ENCODE peak calls at places on chromosomes 5 and 9, in seven cellular contexts. One of them, this sample, is unnamed.

GRCh38 chr9:36791204-36791948 is 218.7 kb downstream of the MELK start:
- DNase-seq in H1: no peak
- DNase-seq in SK-N-SH: no peak
- DNase-seq in GM12891: no peak
- DNase-seq in HepG2: no peak
- DNase-seq in K562: no peak
- DNase-seq in GM12878: no peak
- DNase-seq in this sample: no peak

GRCh38 chr9:79116064-79116463 is 455.7 kb upstream of the TLE4 start:
- DNase-seq in H1: no peak
- DNase-seq in SK-N-SH: peak
- DNase-seq in GM12891: no peak
- DNase-seq in HepG2: no peak
- DNase-seq in K562: no peak
- DNase-seq in GM12878: no peak
- DNase-seq in this sample: no peak

GRCh38 chr9:77954619-77955018 is 77.0 kb downstream of the GNAQ start:
- DNase-seq in H1: no peak
- DNase-seq in SK-N-SH: no peak
- DNase-seq in GM12891: no peak
- DNase-seq in HepG2: no peak
- DNase-seq in K562: no peak
- DNase-seq in GM12878: no peak
- DNase-seq in this sample: no peak

GRCh38 chr9:93588641-93589609 is 12.5 kb downstream of the PHF2 start:
- DNase-seq in H1: no peak
- DNase-seq in SK-N-SH: no peak
- DNase-seq in GM12891: no peak
- DNase-seq in HepG2: no peak
- DNase-seq in K562: no peak
- DNase-seq in GM12878: no peak
- DNase-seq in this sample: no peak

GRCh38 chr5:138439537-138440225 is 824 bp downstream of the REEP2 start:
- DNase-seq in H1: peak
- DNase-seq in SK-N-SH: peak
- DNase-seq in GM12891: no peak
- DNase-seq in HepG2: no peak
- DNase-seq in K562: peak
- DNase-seq in GM12878: no peak
- DNase-seq in this sample: peak

GRCh38 chr9:4691794-4692193 is 12.4 kb downstream of the CDC37L1 start:
- DNase-seq in H1: no peak
- DNase-seq in SK-N-SH: no peak
- DNase-seq in GM12891: no peak
- DNase-seq in HepG2: no peak
- DNase-seq in K562: no peak
- DNase-seq in GM12878: no peak
- DNase-seq in this sample: no peak

GRCh38 chr5:173885481-173886010 is 2.6 kb upstream of the CPEB4 start:
- DNase-seq in H1: no peak
- DNase-seq in SK-N-SH: no peak
- DNase-seq in GM12891: no peak
- DNase-seq in HepG2: no peak
- DNase-seq in K562: no peak
- DNase-seq in GM12878: no peak
- DNase-seq in this sample: no peak

GRCh38 chr9:100914266-100914665 is 114.3 kb upstream of the PLPPR1 start:
- DNase-seq in H1: no peak
- DNase-seq in SK-N-SH: no peak
- DNase-seq in GM12891: no peak
- DNase-seq in HepG2: no peak
- DNase-seq in K562: no peak
- DNase-seq in GM12878: no peak
- DNase-seq in this sample: no peak

GRCh38 chr5:142937265-142937877 is 167.2 kb downstream of the ARHGAP26 start:
- DNase-seq in H1: no peak
- DNase-seq in SK-N-SH: no peak
- DNase-seq in GM12891: no peak
- DNase-seq in HepG2: no peak
- DNase-seq in K562: no peak
- DNase-seq in GM12878: no peak
- DNase-seq in this sample: no peak

GRCh38 chr9:109574061-109574882 is 76.2 kb upstream of the PTPN3 start:
- DNase-seq in H1: no peak
- DNase-seq in SK-N-SH: peak
- DNase-seq in GM12891: no peak
- DNase-seq in HepG2: peak
- DNase-seq in K562: peak
- DNase-seq in GM12878: peak
- DNase-seq in this sample: no peak

GRCh38 chr5:58188287-58188651 is 271.6 kb downstream of the PLK2 start:
- DNase-seq in H1: no peak
- DNase-seq in SK-N-SH: no peak
- DNase-seq in GM12891: no peak
- DNase-seq in HepG2: peak
- DNase-seq in K562: no peak
- DNase-seq in GM12878: no peak
- DNase-seq in this sample: no peak

GRCh38 chr9:133114886-133115603 is 6.0 kb downstream of the RALGDS start:
- DNase-seq in H1: no peak
- DNase-seq in SK-N-SH: no peak
- DNase-seq in GM12891: no peak
- DNase-seq in HepG2: no peak
- DNase-seq in K562: no peak
- DNase-seq in GM12878: no peak
- DNase-seq in this sample: no peak

GRCh38 chr9:123637940-123638634 is 282.1 kb downstream of the CRB2 start:
- DNase-seq in H1: no peak
- DNase-seq in SK-N-SH: no peak
- DNase-seq in GM12891: no peak
- DNase-seq in HepG2: no peak
- DNase-seq in K562: no peak
- DNase-seq in GM12878: peak
- DNase-seq in this sample: no peak

GRCh38 chr9:82982271-82982880 is 80.6 kb downstream of the RASEF start:
- DNase-seq in H1: no peak
- DNase-seq in SK-N-SH: no peak
- DNase-seq in GM12891: no peak
- DNase-seq in HepG2: no peak
- DNase-seq in K562: no peak
- DNase-seq in GM12878: no peak
- DNase-seq in this sample: no peak

GRCh38 chr5:15020731-15021130 is 149.2 kb upstream of the ANKH start:
- DNase-seq in H1: no peak
- DNase-seq in SK-N-SH: no peak
- DNase-seq in GM12891: no peak
- DNase-seq in HepG2: no peak
- DNase-seq in K562: no peak
- DNase-seq in GM12878: no peak
- DNase-seq in this sample: no peak

GRCh38 chr9:97807681-97808080 is 45.3 kb upstream of the FOXE1 start:
- DNase-seq in H1: no peak
- DNase-seq in SK-N-SH: no peak
- DNase-seq in GM12891: no peak
- DNase-seq in HepG2: no peak
- DNase-seq in K562: no peak
- DNase-seq in GM12878: no peak
- DNase-seq in this sample: no peak

GRCh38 chr5:148928141-148928540 is 101.7 kb downstream of the ADRB2 start:
- DNase-seq in H1: no peak
- DNase-seq in SK-N-SH: no peak
- DNase-seq in GM12891: no peak
- DNase-seq in HepG2: no peak
- DNase-seq in K562: no peak
- DNase-seq in GM12878: no peak
- DNase-seq in this sample: no peak

GRCh38 chr5:132426525-132427138 is 57.1 kb downstream of the SLC22A5 start:
- DNase-seq in H1: peak
- DNase-seq in SK-N-SH: peak
- DNase-seq in GM12891: peak
- DNase-seq in HepG2: peak
- DNase-seq in K562: peak
- DNase-seq in GM12878: no peak
- DNase-seq in this sample: peak

GRCh38 chr9:4575997-4576396 is 85.7 kb downstream of the SLC1A1 start:
- DNase-seq in H1: no peak
- DNase-seq in SK-N-SH: no peak
- DNase-seq in GM12891: no peak
- DNase-seq in HepG2: no peak
- DNase-seq in K562: no peak
- DNase-seq in GM12878: no peak
- DNase-seq in this sample: no peak

GRCh38 chr9:23747088-23747748 is 78.8 kb downstream of the ELAVL2 start:
- DNase-seq in H1: no peak
- DNase-seq in SK-N-SH: no peak
- DNase-seq in GM12891: no peak
- DNase-seq in HepG2: no peak
- DNase-seq in K562: no peak
- DNase-seq in GM12878: no peak
- DNase-seq in this sample: no peak

GRCh38 chr9:136960938-136961275 is 8.8 kb downstream of the LCN12 start:
- DNase-seq in H1: no peak
- DNase-seq in SK-N-SH: no peak
- DNase-seq in GM12891: no peak
- DNase-seq in HepG2: no peak
- DNase-seq in K562: no peak
- DNase-seq in GM12878: no peak
- DNase-seq in this sample: no peak

GRCh38 chr5:103019804-103020203 is 100.1 kb downstream of the GIN1 start:
- DNase-seq in H1: no peak
- DNase-seq in SK-N-SH: no peak
- DNase-seq in GM12891: no peak
- DNase-seq in HepG2: no peak
- DNase-seq in K562: no peak
- DNase-seq in GM12878: no peak
- DNase-seq in this sample: no peak

GRCh38 chr5:137486707-137487106 is 12.4 kb downstream of the SPOCK1 start:
- DNase-seq in H1: no peak
- DNase-seq in SK-N-SH: no peak
- DNase-seq in GM12891: no peak
- DNase-seq in HepG2: no peak
- DNase-seq in K562: no peak
- DNase-seq in GM12878: no peak
- DNase-seq in this sample: no peak

GRCh38 chr5:73116506-73116905 is 3.9 kb upstream of the TMEM171 start:
- DNase-seq in H1: peak
- DNase-seq in SK-N-SH: no peak
- DNase-seq in GM12891: no peak
- DNase-seq in HepG2: no peak
- DNase-seq in K562: no peak
- DNase-seq in GM12878: no peak
- DNase-seq in this sample: no peak

GRCh38 chr5:116396700-116397099 is 177.9 kb downstream of the SEMA6A start:
- DNase-seq in H1: no peak
- DNase-seq in SK-N-SH: no peak
- DNase-seq in GM12891: no peak
- DNase-seq in HepG2: no peak
- DNase-seq in K562: no peak
- DNase-seq in GM12878: no peak
- DNase-seq in this sample: no peak

GRCh38 chr5:116394186-116394867 is 180.3 kb downstream of the SEMA6A start:
- DNase-seq in H1: no peak
- DNase-seq in SK-N-SH: no peak
- DNase-seq in GM12891: no peak
- DNase-seq in HepG2: no peak
- DNase-seq in K562: no peak
- DNase-seq in GM12878: no peak
- DNase-seq in this sample: no peak

GRCh38 chr5:116401546-116401945 is 173.1 kb downstream of the SEMA6A start:
- DNase-seq in H1: no peak
- DNase-seq in SK-N-SH: no peak
- DNase-seq in GM12891: no peak
- DNase-seq in HepG2: no peak
- DNase-seq in K562: no peak
- DNase-seq in GM12878: no peak
- DNase-seq in this sample: no peak

GRCh38 chr5:116395178-116395577 is 179.4 kb downstream of the SEMA6A start:
- DNase-seq in H1: no peak
- DNase-seq in SK-N-SH: no peak
- DNase-seq in GM12891: no peak
- DNase-seq in HepG2: no peak
- DNase-seq in K562: no peak
- DNase-seq in GM12878: no peak
- DNase-seq in this sample: no peak

GRCh38 chr5:116395708-116396203 is 178.9 kb downstream of the SEMA6A start:
- DNase-seq in H1: no peak
- DNase-seq in SK-N-SH: no peak
- DNase-seq in GM12891: no peak
- DNase-seq in HepG2: no peak
- DNase-seq in K562: no peak
- DNase-seq in GM12878: no peak
- DNase-seq in this sample: no peak
- TF ChIP-seq POLR2AphosphoS5 in H1: no peak
- TF ChIP-seq POLR2AphosphoS5 in SK-N-SH: no peak
- TF ChIP-seq POLR2AphosphoS5 in GM12891: no peak
- TF ChIP-seq POLR2AphosphoS5 in HepG2: no peak
- TF ChIP-seq POLR2AphosphoS5 in K562: no peak
- TF ChIP-seq POLR2AphosphoS5 in GM12878: no peak
- TF ChIP-seq POLR2AphosphoS5 in this sample: no peak

DNA sequence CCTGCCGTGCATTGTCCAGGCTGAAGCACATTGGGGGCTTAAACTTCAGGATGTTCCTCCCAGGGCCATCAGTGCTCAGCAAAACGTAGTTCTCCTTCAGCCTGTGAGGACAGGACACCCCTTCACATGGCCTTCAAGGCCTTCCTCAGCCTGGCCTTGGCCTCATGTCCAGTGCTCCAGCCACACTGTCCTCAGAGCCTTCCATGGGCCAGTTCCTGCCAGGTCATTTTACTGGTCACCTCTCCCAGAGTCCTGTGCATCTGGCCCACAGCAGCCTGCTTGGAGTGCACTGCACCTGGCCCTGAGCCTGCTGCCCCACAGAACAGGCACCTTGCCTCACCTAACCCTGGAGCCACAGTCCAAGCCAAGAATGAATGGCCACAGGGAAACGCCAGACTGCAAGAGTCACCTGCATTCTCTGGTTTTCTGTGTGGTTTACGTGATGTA is 8.7 kb downstream of the HNRNPAB start:
- DNase-seq in H1: no peak
- DNase-seq in SK-N-SH: no peak
- DNase-seq in GM12891: no peak
- DNase-seq in HepG2: no peak
- DNase-seq in K562: no peak
- DNase-seq in GM12878: no peak
- DNase-seq in this sample: no peak
- TF ChIP-seq TAF1 in H1: no peak
- TF ChIP-seq TAF1 in SK-N-SH: no peak
- TF ChIP-seq TAF1 in GM12891: no peak
- TF ChIP-seq TAF1 in HepG2: no peak
- TF ChIP-seq TAF1 in K562: no peak
- TF ChIP-seq TAF1 in GM12878: no peak
- TF ChIP-seq TAF1 in this sample: no peak

GRCh38 chr5:107663697-107664096 is 7.0 kb downstream of the EFNA5 start:
- DNase-seq in H1: no peak
- DNase-seq in SK-N-SH: no peak
- DNase-seq in GM12891: no peak
- DNase-seq in HepG2: no peak
- DNase-seq in K562: no peak
- DNase-seq in GM12878: no peak
- DNase-seq in this sample: no peak
- TF ChIP-seq POLR2AphosphoS5 in H1: no peak
- TF ChIP-seq POLR2AphosphoS5 in SK-N-SH: no peak
- TF ChIP-seq POLR2AphosphoS5 in GM12891: no peak
- TF ChIP-seq POLR2AphosphoS5 in HepG2: no peak
- TF ChIP-seq POLR2AphosphoS5 in K562: no peak
- TF ChIP-seq POLR2AphosphoS5 in GM12878: no peak
- TF ChIP-seq POLR2AphosphoS5 in this sample: no peak

GRCh38 chr9:13778486-13779110 is 499.1 kb upstream of the MPDZ start:
- DNase-seq in H1: no peak
- DNase-seq in SK-N-SH: no peak
- DNase-seq in GM12891: no peak
- DNase-seq in HepG2: no peak
- DNase-seq in K562: no peak
- DNase-seq in GM12878: no peak
- DNase-seq in this sample: no peak
- TF ChIP-seq TAF1 in H1: no peak
- TF ChIP-seq TAF1 in SK-N-SH: no peak
- TF ChIP-seq TAF1 in GM12891: no peak
- TF ChIP-seq TAF1 in HepG2: no peak
- TF ChIP-seq TAF1 in K562: no peak
- TF ChIP-seq TAF1 in GM12878: no peak
- TF ChIP-seq TAF1 in this sample: no peak

This sample was measured in GM12892.